ENCODE peak calls at places on chromosomes 13 and 19, in nine cellular contexts. P is NCI-H1694; N is hepatic stellate cell; G is T-helper 9 cell; A is IMR-90; E is stimulated activated CD4-positive, alpha-beta T cell treated with anti-CD3 and anti-CD28 coated beads, Interleukin-2, amount 100 ng/mL, for 48 hours; T is NCI-H2029 treated with DMSO at 0.1 percent for 48 hours; M is myocyte; C is left ventricle myocardium inferior. U is an unnamed sample.

GRCh38 chr19:30077851-30078355 is 135.9 kb downstream of the URI1 start:
- DNase-seq in P (no peak), N (no peak), G (no peak), A (no peak), E (no peak), T (no peak), M (no peak), C (no peak), U (no peak)

GRCh38 chr19:5090780-5091575 is 122.1 kb downstream of the KDM4B start:
- DNase-seq in P (no peak), N (peak; percentile 60), G (no peak), A (peak; percentile 15), E (no peak), T (no peak), M (peak; percentile 74), C (peak; percentile 65), U (peak; percentile 80)

GRCh38 chr13:105441406-105441805 is 1094.1 kb downstream of the EFNB2 start:
- DNase-seq in P (no peak), N (no peak), G (no peak), A (no peak), E (no peak), T (no peak), M (no peak), C (no peak), U (no peak)

GRCh38 chr13:25727776-25728175 is 324.0 kb downstream of the SHISA2 start:
- DNase-seq in P (no peak), N (no peak), G (no peak), A (no peak), E (no peak), T (no peak), M (no peak), C (no peak), U (no peak)

GRCh38 chr13:91722267-91722884 is 324.0 kb downstream of the GPC5 start:
- DNase-seq in P (peak; percentile 70), N (peak; percentile 3), G (no peak), A (peak; percentile 18), E (no peak), T (peak; percentile 72), M (peak; percentile 3), C (no peak), U (peak; percentile 53)

GRCh38 chr13:93814658-93815057 is 588.1 kb downstream of the GPC6 start:
- DNase-seq in P (no peak), N (no peak), G (no peak), A (no peak), E (no peak), T (no peak), M (no peak), C (no peak), U (peak; percentile 71)

GRCh38 chr19:6030214-6030507 is 52.2 kb upstream of the RANBP3 start:
- DNase-seq in P (no peak), N (peak; percentile 53), G (no peak), A (peak; percentile 79), E (no peak), T (no peak), M (no peak), C (no peak), U (no peak)

GRCh38 chr19:8451885-8452284 is 7.1 kb downstream of the HNRNPM start:
- DNase-seq in P (no peak), N (no peak), G (no peak), A (peak; percentile 79), E (no peak), T (no peak), M (peak; percentile 69), C (no peak), U (peak; percentile 27)

GRCh38 chr19:18562086-18562485 is 4.4 kb downstream of the KXD1 start:
- DNase-seq in P (no peak), N (no peak), G (no peak), A (no peak), E (no peak), T (no peak), M (no peak), C (peak; percentile 40), U (no peak)

GRCh38 chr13:67367385-67367784 is 137.2 kb upstream of the PCDH9 start:
- DNase-seq in P (no peak), N (no peak), G (no peak), A (no peak), E (no peak), T (no peak), M (no peak), C (no peak), U (peak; percentile 66)

GRCh38 chr19:19606021-19606420 is 12.5 kb downstream of the PBX4 start:
- DNase-seq in P (peak; percentile 72), N (no peak), G (peak; percentile 45), A (peak; percentile 10), E (no peak), T (no peak), M (peak; percentile 81), C (no peak), U (peak; percentile 75)

GRCh38 chr13:77703426-77703825 is 5.9 kb downstream of the SLAIN1 start:
- DNase-seq in P (no peak), N (no peak), G (no peak), A (no peak), E (no peak), T (no peak), M (no peak), C (no peak), U (no peak)

GRCh38 chr13:110841846-110842245 is 73.0 kb downstream of the ANKRD10 start:
- DNase-seq in P (no peak), N (no peak), G (no peak), A (peak; percentile 8), E (no peak), T (no peak), M (peak; percentile 27), C (no peak), U (no peak)

GRCh38 chr19:3868770-3869456 is at the start of gene ZFR2:
- DNase-seq in P (no peak), N (no peak), G (peak; percentile 5), A (no peak), E (peak; percentile 21), T (no peak), M (no peak), C (no peak), U (peak; percentile 46)

GRCh38 chr19:31519216-31519615 is 170.0 kb upstream of the TSHZ3 start:
- DNase-seq in P (no peak), N (no peak), G (no peak), A (no peak), E (no peak), T (no peak), M (peak; percentile 46), C (no peak), U (no peak)

GRCh38 chr19:35347171-35347929 is at the start of gene FFAR1:
- DNase-seq in P (no peak), N (no peak), G (peak; percentile 27), A (no peak), E (peak; percentile 55), T (no peak), M (no peak), C (no peak), U (no peak)

GRCh38 chr19:18309525-18310064 is 13.3 kb downstream of the LSM4 start:
- DNase-seq in P (no peak), N (no peak), G (no peak), A (no peak), E (no peak), T (no peak), M (no peak), C (no peak), U (no peak)

GRCh38 chr13:73171926-73172325 is 113.1 kb downstream of the KLF5 start:
- DNase-seq in P (no peak), N (no peak), G (no peak), A (peak; percentile 46), E (no peak), T (no peak), M (no peak), C (no peak), U (no peak)

GRCh38 chr19:50155520-50156109 is 7.5 kb downstream of the IZUMO2 start:
- DNase-seq in P (no peak), N (no peak), G (no peak), A (no peak), E (no peak), T (no peak), M (no peak), C (no peak), U (peak; percentile 11)

GRCh38 chr19:289651-290538 is 1.3 kb downstream of the PLPP2 start:
- DNase-seq in P (no peak), N (no peak), G (peak; percentile 34), A (peak; percentile 25), E (no peak), T (peak; percentile 97), M (no peak), C (no peak), U (peak; percentile 86)

GRCh38 chr13:22874839-22875238 is 305.9 kb upstream of the SGCG start:
- DNase-seq in P (no peak), N (no peak), G (no peak), A (no peak), E (no peak), T (no peak), M (no peak), C (no peak), U (no peak)

GRCh38 chr19:19348266-19348665 is 27.6 kb downstream of the MAU2 start:
- DNase-seq in P (no peak), N (no peak), G (no peak), A (no peak), E (no peak), T (no peak), M (no peak), C (no peak), U (no peak)

GRCh38 chr13:99220199-99220931 is 19.7 kb downstream of the UBAC2 start:
- DNase-seq in P (no peak), N (no peak), G (no peak), A (no peak), E (no peak), T (no peak), M (peak; percentile 24), C (no peak), U (peak; percentile 30)

GRCh38 chr19:13417054-13417453 is 89.2 kb downstream of the CACNA1A start:
- DNase-seq in P (no peak), N (no peak), G (no peak), A (no peak), E (no peak), T (no peak), M (no peak), C (peak; percentile 18), U (peak; percentile 79)

GRCh38 chr19:11410682-11411081 is 8.4 kb downstream of the RGL3 start:
- DNase-seq in P (no peak), N (no peak), G (no peak), A (peak; percentile 37), E (no peak), T (no peak), M (no peak), C (no peak), U (no peak)

GRCh38 chr13:73248711-73249580 is 190.1 kb downstream of the KLF5 start:
- DNase-seq in P (no peak), N (no peak), G (no peak), A (peak; percentile 63), E (no peak), T (no peak), M (peak; percentile 61), C (no peak), U (peak; percentile 6)

GRCh38 chr13:40812102-40812501 is 22.7 kb downstream of the SLC25A15 start:
- DNase-seq in P (no peak), N (no peak), G (no peak), A (no peak), E (no peak), T (no peak), M (no peak), C (no peak), U (no peak)

GRCh38 chr19:58409010-58409790 is 751 bp downstream of the ZNF584 start:
- DNase-seq in P (peak; percentile 46), N (no peak), G (no peak), A (peak; percentile 22), E (no peak), T (no peak), M (peak; percentile 45), C (no peak), U (peak; percentile 66)

GRCh38 chr19:7894612-7895309 is 6.5 kb downstream of the LRRC8E start:
- DNase-seq in P (no peak), N (no peak), G (no peak), A (no peak), E (no peak), T (no peak), M (no peak), C (no peak), U (no peak)

GRCh38 chr19:5308471-5309437 is 31.9 kb downstream of the PTPRS start:
- DNase-seq in P (peak; percentile 92), N (peak; percentile 84), G (no peak), A (peak; percentile 90), E (no peak), T (peak; percentile 69), M (peak; percentile 49), C (peak; percentile 42), U (peak; percentile 92)

GRCh38 chr13:28636677-28637317 is 22.1 kb upstream of the POMP start:
- DNase-seq in P (peak; percentile 41), N (peak; percentile 54), G (peak; percentile 16), A (peak; percentile 89), E (peak; percentile 46), T (peak; percentile 3), M (peak; percentile 70), C (no peak), U (peak; percentile 19)